ENCODE peak calls at places on chromosomes 7 and 10, in five cellular contexts. X, Z, J, S and D are unnamed samples. For H3K9me3, the result is how much of the 10 kb centered on the place peaks cover.

GRCh38 chr10:4343798-4344370 is 482.1 kb upstream of the AKR1E2 start:
- DNase-seq in S (peak), J (no peak), X (no peak), Z (no peak), D (no peak)

GRCh38 chr7:137691566-137691965 is 155.2 kb downstream of the DGKI start:
- DNase-seq in S (peak), J (no peak), X (no peak), Z (no peak), D (no peak)

GRCh38 chr7:101550641-101551531 is 78.2 kb downstream of the MYL10 start:
- DNase-seq in S (peak), Z (no peak), X (no peak), J (no peak), D (no peak)

GRCh38 chr10:109593686-109594085 is 329.6 kb downstream of the XPNPEP1 start:
- DNase-seq in S (peak), J (peak), X (no peak), Z (no peak), D (no peak)

GRCh38 chr10:89549510-89549909 is 14.1 kb upstream of the SLC16A12 start:
- DNase-seq in J (peak), Z (no peak), X (no peak), S (no peak), D (no peak)

GRCh38 chr7:1288996-1289551 is 56.4 kb downstream of the UNCX start:
- DNase-seq in S (no peak), X (no peak), J (no peak), Z (no peak), D (no peak)

GRCh38 chr10:83515001-83515400 is 624.3 kb upstream of the GHITM start:
- DNase-seq in Z (no peak), S (peak), X (no peak), J (no peak), D (no peak)

GRCh38 chr7:130360518-130360917 is 15.9 kb downstream of the CPA5 start:
- DNase-seq in Z (no peak), S (no peak), X (no peak), J (no peak), D (no peak)

GRCh38 chr7:2735744-2736143 is 47.7 kb downstream of the AMZ1 start:
- DNase-seq in S (no peak), Z (no peak), X (no peak), J (no peak), D (no peak)

GRCh38 chr10:119259345-119259744 is 52.0 kb downstream of the GRK5 start:
- DNase-seq in Z (no peak), J (no peak), S (no peak), X (no peak), D (no peak)

GRCh38 chr10:63054889-63055606 is 78.1 kb upstream of the NRBF2 start:
- DNase-seq in S (peak), Z (no peak), J (peak), X (no peak), D (no peak)

GRCh38 chr10:126417220-126417825 is 29.0 kb upstream of the ADAM12 start:
- DNase-seq in Z (no peak), S (no peak), X (no peak), J (no peak), D (no peak)

GRCh38 chr7:101952355-101953247 is 135.2 kb downstream of the CUX1 start:
- DNase-seq in S (peak), X (no peak), Z (no peak), J (peak), D (peak)

GRCh38 chr7:44522315-44522714 is 18.8 kb downstream of the NPC1L1 start:
- DNase-seq in Z (no peak), J (no peak), S (no peak), X (no peak), D (no peak)

GRCh38 chr10:78944658-78945333 is 124.0 kb upstream of the ZMIZ1 start:
- DNase-seq in Z (peak), X (peak), S (peak), J (peak), D (no peak)

GRCh38 chr10:47421057-47421952 is 37.2 kb upstream of the ZNF488 start:
- DNase-seq in X (no peak), J (peak), Z (no peak), S (peak), D (no peak)

DNA sequence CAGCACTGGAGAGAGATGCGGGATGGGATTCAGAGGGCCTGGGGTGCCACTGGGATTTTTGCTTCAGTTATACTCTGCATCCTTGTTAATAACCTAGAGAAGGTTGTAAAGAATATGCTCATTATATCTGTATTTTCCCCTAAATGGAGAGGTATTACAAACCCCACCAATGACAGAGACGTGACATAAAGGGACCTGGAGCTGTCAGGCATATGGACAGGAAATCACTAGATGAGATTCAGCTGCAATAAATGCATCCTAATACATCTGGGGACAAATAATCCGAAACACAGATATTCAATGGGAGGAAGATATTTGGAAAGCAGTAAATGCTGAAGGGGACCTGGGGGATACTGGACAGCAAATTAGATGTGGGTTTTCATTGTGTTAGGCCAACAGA is 653.6 kb downstream of the LRMDA start:
- DNase-seq in S (no peak), J (no peak), Z (no peak), X (no peak), D (no peak)
- H3K27ac ChIP-seq in S (no peak), J (no peak), Z (no peak), X (no peak), D (no peak)

GRCh38 chr7:76505168-76506080 is 4.9 kb upstream of the UPK3B start:
- DNase-seq in Z (no peak), J (no peak), S (no peak), X (peak), D (no peak)
- H3K9me3 ChIP-seq in Z (under half), J (under half), S (under half), X (under half), D (under half)

DNA sequence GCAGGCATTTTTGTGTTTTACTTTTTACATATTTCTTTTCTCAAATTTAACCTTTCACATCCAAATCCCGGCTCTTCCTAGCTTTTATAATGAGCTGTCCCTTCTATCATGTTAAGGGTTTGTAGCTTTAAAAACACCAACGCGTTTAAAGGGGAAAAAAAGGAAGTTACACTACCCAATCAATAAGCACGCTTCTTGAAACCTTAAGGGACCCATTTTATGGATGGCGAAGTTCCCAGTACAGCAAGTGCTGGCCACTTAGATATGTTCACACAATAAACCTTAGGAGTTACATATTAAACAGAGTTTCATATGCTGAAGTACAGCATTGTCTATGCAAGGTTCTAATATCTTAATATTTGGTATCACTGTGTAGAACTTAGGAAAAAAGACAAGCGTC is 1.8 kb downstream of the GNG11 start:
- DNase-seq in Z (no peak), X (no peak), S (no peak), J (no peak), D (no peak)
- H3K27ac ChIP-seq in Z (peak), X (peak), S (peak), J (no peak), D (no peak)

DNA sequence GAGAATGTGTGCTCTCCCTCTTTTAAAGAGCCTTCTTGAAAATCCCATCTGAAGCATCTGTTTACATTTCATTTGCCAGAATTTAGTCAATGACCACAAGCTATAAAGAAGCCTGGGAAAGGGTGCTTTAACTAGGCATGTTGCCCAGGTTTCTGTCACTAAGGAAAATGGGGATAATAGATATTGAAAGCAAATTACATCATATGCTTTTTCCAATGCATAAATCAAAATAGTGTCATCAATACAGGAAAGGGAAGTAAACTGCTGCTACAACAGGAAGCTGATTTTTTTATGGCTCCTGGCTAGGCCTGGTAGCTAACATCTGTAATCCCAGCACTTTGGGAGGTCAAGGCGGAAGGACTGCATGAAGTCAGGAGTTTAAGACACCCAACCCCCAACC is 67.6 kb downstream of the ELAPOR2 start:
- DNase-seq in Z (no peak), J (peak), X (no peak), S (peak), D (no peak)
- H3K9me3 ChIP-seq in Z (under half), J (under half), X (under half), S (under half), D (under half)

GRCh38 chr10:43408331-43408709 is 666 bp downstream of the HNRNPF start:
- DNase-seq in Z (no peak), X (no peak), S (no peak), J (no peak), D (no peak)

GRCh38 chr10:43408710-43409384 is at the start of gene HNRNPF:
- DNase-seq in S (peak), Z (peak), J (peak), X (peak), D (peak)

GRCh38 chr10:43409385-43410109 is 561 bp upstream of the HNRNPF start:
- DNase-seq in X (peak), S (no peak), Z (peak), J (peak), D (peak)

GRCh38 chr10:43411536-43411935 is 2.5 kb upstream of the HNRNPF start:
- DNase-seq in X (no peak), J (no peak), S (no peak), Z (no peak), D (no peak)

DNA sequence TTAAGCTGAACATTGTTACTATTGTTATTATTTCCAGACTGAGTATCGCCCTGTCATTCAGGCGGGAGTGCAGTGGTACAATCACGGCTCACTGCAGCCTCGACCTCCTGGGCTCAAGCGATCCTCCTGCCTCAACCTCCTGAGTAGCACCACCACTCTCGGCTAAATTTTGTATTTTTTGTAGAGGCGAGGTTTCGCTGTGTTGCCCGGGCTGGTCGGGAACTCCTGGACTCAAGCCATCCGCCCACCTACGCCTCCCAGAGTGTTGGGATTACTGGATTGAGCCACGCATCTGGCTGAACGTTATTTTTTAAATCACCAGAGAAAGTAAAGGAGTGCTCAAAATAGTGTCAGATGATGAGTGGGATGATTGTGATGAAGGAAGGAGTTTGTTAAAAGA is 1.4 kb upstream of the HNRNPF start:
- DNase-seq in J (no peak), S (no peak), Z (no peak), X (no peak), D (no peak)
- H3K27ac ChIP-seq in J (no peak), S (peak), Z (peak), X (peak), D (no peak)

DNA sequence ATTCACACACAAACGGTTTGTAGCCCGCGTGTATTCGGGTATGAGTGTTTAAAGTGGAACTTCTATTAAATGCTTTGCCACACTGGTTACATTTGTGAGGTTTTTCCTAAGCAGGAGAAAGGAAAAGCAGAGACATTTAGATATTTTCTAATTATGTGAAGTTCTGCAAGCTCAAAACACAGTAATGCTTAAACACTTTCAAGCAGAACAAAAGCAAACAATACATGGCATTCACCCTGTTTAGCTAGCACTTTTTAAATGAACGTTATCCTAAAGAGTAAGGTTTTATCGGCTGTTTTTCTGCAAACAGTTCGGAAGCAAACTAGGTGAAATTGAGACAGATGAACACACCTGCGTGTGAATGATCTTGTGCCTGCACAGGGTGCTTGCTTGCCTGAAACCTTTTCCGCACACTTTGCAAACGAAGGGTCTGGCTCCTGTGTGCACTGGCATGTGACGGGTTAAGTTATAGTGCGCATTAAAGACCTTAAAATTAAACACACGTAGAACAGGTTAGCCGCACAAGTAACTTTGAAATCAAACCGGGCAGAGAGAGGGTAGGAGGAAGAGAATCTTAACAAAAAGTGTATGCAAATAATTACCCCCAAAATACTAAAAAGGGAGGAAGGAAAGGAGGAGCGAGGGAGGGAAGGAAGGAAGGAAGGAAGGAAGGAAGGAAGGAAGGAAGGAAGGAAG is 1.6 kb downstream of the FEZF1 start:
- DNase-seq in J (no peak), Z (no peak), X (no peak), S (no peak), D (no peak)
- H3K9me3 ChIP-seq in J (under half), Z (under half), X (under half), S (under half), D (under half)

GRCh38 chr7:104208421-104208780 is 588 bp upstream of the ORC5 start:
- DNase-seq in Z (no peak), S (no peak), X (no peak), J (no peak), D (no peak)

GRCh38 chr7:104207348-104207730 is 474 bp downstream of the ORC5 start:
- DNase-seq in X (no peak), S (peak), J (peak), Z (peak), D (no peak)

GRCh38 chr7:104207731-104208420 is at the start of gene ORC5:
- DNase-seq in J (peak), S (peak), X (peak), Z (peak), D (peak)

GRCh38 chr7:104209063-104209462 is 1.2 kb upstream of the ORC5 start:
- DNase-seq in Z (no peak), J (no peak), S (no peak), X (no peak), D (no peak)

DNA sequence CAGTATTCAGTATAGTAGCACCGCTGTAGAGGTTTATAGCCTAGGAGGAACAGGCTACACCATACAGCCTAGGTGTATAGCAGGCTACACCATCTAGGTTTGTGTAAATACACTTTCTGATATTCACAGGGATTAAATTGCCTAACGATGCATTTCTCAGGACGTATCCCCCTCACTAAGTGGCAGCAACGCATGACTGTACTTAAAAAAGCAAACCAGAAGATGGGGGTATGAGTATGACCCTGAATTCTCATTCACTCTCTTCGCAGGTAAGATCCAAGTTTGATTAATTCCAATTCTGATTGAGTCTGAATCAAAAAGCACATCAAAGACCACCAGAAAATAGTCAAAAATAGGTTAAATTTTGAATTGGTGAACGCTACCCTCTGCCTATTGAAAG is 972 bp downstream of the ORC5 start:
- DNase-seq in X (no peak), J (no peak), S (no peak), Z (no peak), D (no peak)
- H3K27ac ChIP-seq in X (no peak), J (peak), S (peak), Z (no peak), D (no peak)

GRCh38 chr7:57250801-57251200 is 118.6 kb upstream of the ZNF479 start:
- DNase-seq in X (no peak), Z (no peak), S (no peak), J (no peak), D (no peak)

GRCh38 chr7:57245206-57245605 is 113.0 kb upstream of the ZNF479 start:
- DNase-seq in Z (no peak), S (no peak), X (no peak), J (no peak), D (no peak)
- H3K9me3 ChIP-seq in Z (under half), S (under half), X (under half), J (under half), D (under half)